ENCODE peak calls at places on chromosomes 5 and 9, in ten cellular contexts. H is LHCN-M2; V is activated CD4-positive, alpha-beta T cell treated with anti-CD3 and anti-CD28 coated beads, Interleukin-2, amount 50 U/mL, for 48 hours; M is NCI-H774; B is iris pigment epithelial cell; R is SJSA1; W is foreskin fibroblast; N is CD4-positive, alpha-beta memory T cell; Q is T47D; Z is left cardiac atrium. O is an unnamed sample.

GRCh38 chr9:4147476-4148214 is 152.2 kb downstream of the GLIS3 start:
- DNase-seq in R (no peak), B (no peak), M (no peak), H (no peak), W (no peak), N (no peak), V (no peak), Q (no peak), Z (no peak), O (no peak)

GRCh38 chr9:137222190-137223077 is at the start of gene RNF208:
- DNase-seq in N (no peak), H (no peak), Z (no peak), V (no peak), R (no peak), M (no peak), B (no peak), W (peak), Q (no peak), O (no peak)

GRCh38 chr5:4387295-4387694 is 752.8 kb upstream of the ADAMTS16 start:
- DNase-seq in V (no peak), W (no peak), B (peak), Q (no peak), R (no peak), N (no peak), M (no peak), H (no peak), Z (no peak), O (no peak)

GRCh38 chr5:10658265-10658664 is 94.4 kb downstream of the ANKRD33B start:
- DNase-seq in V (no peak), H (no peak), Q (no peak), W (no peak), M (no peak), R (no peak), B (no peak), Z (no peak), N (no peak), O (no peak)

GRCh38 chr9:71001780-71002386 is 119.5 kb downstream of the TRPM3 start:
- DNase-seq in Z (no peak), V (no peak), R (no peak), N (no peak), Q (peak), B (peak), M (no peak), W (peak), H (no peak), O (peak)

GRCh38 chr5:140408750-140409241 is 7.2 kb downstream of the ANKHD1 start:
- DNase-seq in N (no peak), B (no peak), R (no peak), Z (no peak), M (peak), W (no peak), Q (no peak), H (no peak), V (no peak), O (no peak)

GRCh38 chr5:137320056-137321045 is 178.8 kb downstream of the SPOCK1 start:
- DNase-seq in Z (no peak), Q (peak), H (peak), R (peak), W (peak), B (peak), V (peak), N (no peak), M (no peak), O (peak)

GRCh38 chr5:92641031-92641962 is 939.7 kb downstream of the NR2F1-AS1 start:
- DNase-seq in H (peak), M (peak), V (no peak), B (peak), R (peak), W (peak), Z (no peak), Q (no peak), N (no peak), O (no peak)

GRCh38 chr9:113390192-113390960 is 10.7 kb downstream of the ALAD start:
- DNase-seq in B (no peak), Q (no peak), R (no peak), N (no peak), W (no peak), Z (no peak), H (no peak), M (no peak), V (no peak), O (no peak)

GRCh38 chr9:36665921-36666429 is 93.3 kb downstream of the MELK start:
- DNase-seq in R (no peak), N (no peak), Z (no peak), H (peak), Q (no peak), W (peak), V (no peak), B (peak), M (no peak), O (no peak)

GRCh38 chr9:24293391-24293790 is 252.3 kb downstream of the IZUMO3 start:
- DNase-seq in M (peak), H (no peak), B (no peak), V (no peak), Z (no peak), R (no peak), N (no peak), W (no peak), Q (no peak), O (no peak)

GRCh38 chr5:15215056-15215455 is 284.9 kb upstream of the FBXL7 start:
- DNase-seq in W (no peak), M (no peak), H (no peak), Q (no peak), R (no peak), N (no peak), Z (peak), V (no peak), B (no peak), O (no peak)

GRCh38 chr9:19931066-19931465 is 142.2 kb upstream of the SLC24A2 start:
- DNase-seq in Z (no peak), B (no peak), R (no peak), Q (no peak), W (no peak), M (no peak), N (no peak), H (no peak), V (no peak), O (no peak)

GRCh38 chr5:159469496-159470370 is 139.4 kb upstream of the IL12B start:
- DNase-seq in N (peak), R (no peak), H (no peak), Z (no peak), B (peak), V (no peak), W (no peak), Q (no peak), M (peak), O (no peak)

GRCh38 chr9:16925426-16925825 is 55.0 kb upstream of the BNC2 start:
- DNase-seq in V (no peak), N (no peak), Q (no peak), B (peak), R (peak), M (no peak), W (peak), H (no peak), Z (no peak), O (no peak)

GRCh38 chr9:91898451-91899433 is 51.3 kb downstream of the ROR2 start:
- DNase-seq in Z (peak), R (no peak), B (peak), H (no peak), V (no peak), N (no peak), M (peak), W (peak), Q (no peak), O (no peak)